ENCODE peak calls at places on chromosomes 3 and 15, in five cellular contexts. One of them, this sample, is unnamed.

GRCh38 chr15:68814596-68814995 is 6.1 kb downstream of the ANP32A start:
- DNase-seq in Kasumi-1: no peak
- DNase-seq in NCI-H345: no peak
- DNase-seq in renal cortical epithelial cell: no peak
- DNase-seq in GM23248: no peak
- DNase-seq in this sample: no peak

GRCh38 chr3:125003369-125003853 is 52.4 kb downstream of the HEG1 start:
- DNase-seq in Kasumi-1: no peak
- DNase-seq in NCI-H345: no peak
- DNase-seq in renal cortical epithelial cell: peak
- DNase-seq in GM23248: peak
- DNase-seq in this sample: peak

GRCh38 chr15:20356444-20357138 is 185.0 kb downstream of the GOLGA6L6 start:
- DNase-seq in Kasumi-1: no peak
- DNase-seq in NCI-H345: no peak
- DNase-seq in renal cortical epithelial cell: no peak
- DNase-seq in GM23248: peak
- DNase-seq in this sample: no peak

GRCh38 chr3:122392868-122393844 is 9.2 kb downstream of the FAM162A start:
- DNase-seq in Kasumi-1: peak
- DNase-seq in NCI-H345: peak
- DNase-seq in renal cortical epithelial cell: peak
- DNase-seq in GM23248: peak
- DNase-seq in this sample: no peak

GRCh38 chr15:68518785-68519430 is 59.9 kb upstream of the CORO2B start:
- DNase-seq in Kasumi-1: peak
- DNase-seq in NCI-H345: no peak
- DNase-seq in renal cortical epithelial cell: no peak
- DNase-seq in GM23248: no peak
- DNase-seq in this sample: no peak

GRCh38 chr3:46674031-46674592 is 19.4 kb downstream of the ALS2CL start:
- DNase-seq in Kasumi-1: no peak
- DNase-seq in NCI-H345: no peak
- DNase-seq in renal cortical epithelial cell: no peak
- DNase-seq in GM23248: no peak
- DNase-seq in this sample: no peak

GRCh38 chr3:143991713-143992112 is 20.1 kb downstream of the DIPK2A start:
- DNase-seq in Kasumi-1: no peak
- DNase-seq in NCI-H345: no peak
- DNase-seq in renal cortical epithelial cell: no peak
- DNase-seq in GM23248: no peak
- DNase-seq in this sample: no peak

GRCh38 chr3:195034101-195034500 is 236.9 kb downstream of the XXYLT1 start:
- DNase-seq in Kasumi-1: no peak
- DNase-seq in NCI-H345: no peak
- DNase-seq in renal cortical epithelial cell: no peak
- DNase-seq in GM23248: no peak
- DNase-seq in this sample: no peak

GRCh38 chr3:45034612-45035252 is 8.6 kb downstream of the CLEC3B start:
- DNase-seq in Kasumi-1: peak
- DNase-seq in NCI-H345: no peak
- DNase-seq in renal cortical epithelial cell: no peak
- DNase-seq in GM23248: no peak
- DNase-seq in this sample: no peak